ENCODE peak calls at places on chromosomes 4 and X, in nine cellular contexts. H, D, G, M, L, C, Y, J and K are unnamed samples.
A peak's percentile ranks its signal among the peaks of the same experiment; 100 is the strongest.

GRCh38 chrX:9797961-9798360 is 11.7 kb downstream of the SHROOM2 start:
- DNase-seq in D (no peak), Y (no peak), H (no peak), G (no peak), J (no peak), L (no peak), M (no peak), C (no peak), K (no peak)

GRCh38 chrX:17000751-17001150 is 54.3 kb downstream of the REPS2 start:
- DNase-seq in J (no peak), G (no peak), H (no peak), C (no peak), M (no peak), L (no peak), D (no peak), Y (no peak), K (no peak)

GRCh38 chrX:39377773-39378172 is 576.5 kb downstream of the MID1IP1 start:
- DNase-seq in L (no peak), Y (no peak), J (no peak), C (no peak), M (no peak), D (no peak), G (no peak), H (no peak), K (no peak)

GRCh38 chr4:26020083-26020668 is 106.2 kb downstream of the SMIM20 start:
- DNase-seq in L (peak; percentile 27), C (no peak), Y (no peak), H (no peak), J (no peak), M (no peak), D (no peak), G (peak; percentile 94), K (no peak)

GRCh38 chrX:128781506-128781905 is 729.3 kb upstream of the ACTRT1 start:
- DNase-seq in C (no peak), G (no peak), Y (peak; percentile 59), M (no peak), H (peak; percentile 36), J (peak; percentile 58), D (no peak), L (peak; percentile 49), K (peak; percentile 81)

GRCh38 chrX:103817502-103817901 is 14.6 kb downstream of the RAB9B start:
- DNase-seq in L (peak; percentile 86), D (no peak), H (no peak), G (peak; percentile 60), M (no peak), J (peak; percentile 15), Y (peak; percentile 63), C (no peak), K (peak; percentile 67)

GRCh38 chr4:2433609-2434350 is 15.0 kb downstream of the CFAP99 start:
- DNase-seq in H (no peak), M (no peak), C (no peak), G (no peak), D (no peak), L (no peak), Y (no peak), J (no peak), K (no peak)

GRCh38 chrX:121114691-121115090 is 67.3 kb downstream of the GLUD2 start:
- DNase-seq in J (no peak), C (no peak), L (no peak), H (no peak), D (no peak), M (no peak), Y (no peak), G (no peak), K (no peak)

GRCh38 chr4:113645288-113645687 is 116.2 kb downstream of the CAMK2D start:
- DNase-seq in H (no peak), L (no peak), G (no peak), C (no peak), M (no peak), D (no peak), J (no peak), Y (no peak), K (no peak)

GRCh38 chr4:113644398-113644797 is 117.1 kb downstream of the CAMK2D start:
- DNase-seq in Y (no peak), G (no peak), L (no peak), H (no peak), M (no peak), D (no peak), C (no peak), J (no peak), K (no peak)

GRCh38 chr4:113643505-113643904 is 118.0 kb downstream of the CAMK2D start:
- DNase-seq in M (no peak), J (no peak), Y (no peak), L (no peak), C (no peak), H (no peak), D (no peak), G (no peak), K (peak; percentile 38)

GRCh38 chr4:113645771-113646455 is 115.6 kb downstream of the CAMK2D start:
- DNase-seq in D (no peak), J (no peak), C (no peak), G (peak; percentile 39), M (no peak), Y (peak; percentile 72), L (peak; percentile 75), H (no peak), K (no peak)

GRCh38 chr4:113646456-113646809 is 115.1 kb downstream of the CAMK2D start:
- DNase-seq in H (no peak), D (no peak), G (peak; percentile 39), J (no peak), L (peak; percentile 30), Y (peak; percentile 73), M (no peak), C (no peak), K (peak; percentile 52)
- H3K27ac ChIP-seq in H (no peak overlapping the region), D (no peak overlapping the region), G (no peak overlapping the region), J (no peak overlapping the region), L (peak overlapping the region; percentile 67), Y (peak overlapping the region; percentile 87), M (no peak overlapping the region), C (no peak overlapping the region), K (no peak overlapping the region)

GRCh38 chr4:57091657-57092162 is 18.5 kb downstream of the IGFBP7 start:
- DNase-seq in G (no peak), L (no peak), D (no peak), M (no peak), H (no peak), C (no peak), J (no peak), Y (peak; percentile 23), K (no peak)

GRCh38 chr4:57095956-57096355 is 14.2 kb downstream of the IGFBP7 start:
- DNase-seq in H (no peak), D (no peak), J (no peak), M (no peak), G (no peak), L (no peak), Y (no peak), C (no peak), K (no peak)

GRCh38 chr4:57095245-57095644 is 14.9 kb downstream of the IGFBP7 start:
- DNase-seq in C (no peak), H (no peak), D (no peak), M (no peak), Y (no peak), G (no peak), J (no peak), L (no peak), K (no peak)

GRCh38 chr4:57094482-57095223 is 15.5 kb downstream of the IGFBP7 start:
- DNase-seq in C (no peak), M (no peak), D (no peak), L (no peak), Y (no peak), H (no peak), G (no peak), J (no peak), K (no peak)

GRCh38 chr4:57093816-57094481 is 16.2 kb downstream of the IGFBP7 start:
- DNase-seq in G (no peak), C (no peak), L (no peak), J (no peak), M (no peak), H (no peak), D (no peak), Y (no peak), K (no peak)
- H3K27ac ChIP-seq in G (no peak overlapping the region), C (no peak overlapping the region), L (no peak overlapping the region), J (no peak overlapping the region), M (no peak overlapping the region), H (no peak overlapping the region), D (no peak overlapping the region), Y (no peak overlapping the region), K (no peak overlapping the region)

GRCh38 chrX:46251755-46252154 is 293.5 kb downstream of the ZNF674 start:
- DNase-seq in D (no peak), Y (no peak), L (peak; percentile 13), G (peak; percentile 64), C (no peak), H (no peak), M (no peak), J (no peak), K (no peak)
- H3K27ac ChIP-seq in D (no peak overlapping the region), Y (no peak overlapping the region), L (no peak overlapping the region), G (no peak overlapping the region), C (no peak overlapping the region), H (no peak overlapping the region), M (no peak overlapping the region), J (no peak overlapping the region), K (no peak overlapping the region)

GRCh38 chrX:12992544-12993118 is 17.7 kb downstream of the TMSB4X start:
- DNase-seq in G (no peak), D (no peak), H (no peak), C (no peak), L (no peak), Y (no peak), M (no peak), J (no peak), K (no peak)
- H3K27ac ChIP-seq in G (no peak overlapping the region), D (no peak overlapping the region), H (no peak overlapping the region), C (no peak overlapping the region), L (peak overlapping the region; percentile 74), Y (no peak overlapping the region), M (no peak overlapping the region), J (no peak overlapping the region), K (no peak overlapping the region)

GRCh38 chr4:148430847-148431246 is 11.4 kb downstream of the NR3C2 start:
- DNase-seq in L (no peak), H (no peak), J (no peak), D (no peak), C (no peak), M (no peak), Y (no peak), G (no peak), K (no peak)
- H3K27ac ChIP-seq in L (peak overlapping the region; percentile 58), H (peak overlapping the region; percentile 55), J (no peak overlapping the region), D (no peak overlapping the region), C (no peak overlapping the region), M (no peak overlapping the region), Y (no peak overlapping the region), G (no peak overlapping the region), K (no peak overlapping the region)

GRCh38 chr4:88919056-88919455 is 137.9 kb downstream of the FAM13A start:
- DNase-seq in Y (no peak), H (no peak), J (no peak), D (no peak), C (no peak), M (no peak), L (no peak), G (no peak), K (no peak)
- H3K27ac ChIP-seq in Y (no peak overlapping the region), H (no peak overlapping the region), J (no peak overlapping the region), D (no peak overlapping the region), C (no peak overlapping the region), M (no peak overlapping the region), L (no peak overlapping the region), G (no peak overlapping the region), K (no peak overlapping the region)

GRCh38 chrX:43065978-43066377 is 288.0 kb upstream of the PPP1R2C start:
- DNase-seq in H (no peak), Y (no peak), G (no peak), L (no peak), C (no peak), M (no peak), D (no peak), J (no peak), K (no peak)

GRCh38 chrX:43064096-43064495 is 286.1 kb upstream of the PPP1R2C start:
- DNase-seq in G (no peak), J (no peak), C (no peak), L (no peak), M (no peak), H (no peak), Y (no peak), D (no peak), K (no peak)

GRCh38 chrX:43068639-43069038 is 290.7 kb upstream of the PPP1R2C start:
- DNase-seq in M (no peak), Y (no peak), H (no peak), G (no peak), D (no peak), C (no peak), J (no peak), L (no peak), K (no peak)
- H3K27ac ChIP-seq in M (no peak overlapping the region), Y (no peak overlapping the region), H (no peak overlapping the region), G (no peak overlapping the region), D (no peak overlapping the region), C (no peak overlapping the region), J (no peak overlapping the region), L (no peak overlapping the region), K (no peak overlapping the region)